ENCODE peak calls at places on chromosomes 12 and 14, in seven cellular contexts. V is GM12865, X is upper lobe of right lung, D is colonic mucosa, Q is thoracic aorta, S is OCI-LY7, P is tibial nerve. B is an unnamed sample.
A peak's percentile ranks its signal among the peaks of the same experiment; 100 is the strongest.

GRCh38 chr14:31965735-31966598 is 111.1 kb upstream of the ARHGAP5 start:
- DNase-seq in D (no peak), S (no peak), Q (no peak), V (no peak), P (no peak), X (no peak), B (no peak)

GRCh38 chr12:5925646-5926045 is 19.4 kb downstream of the ANO2 start:
- DNase-seq in Q (no peak), P (no peak), X (no peak), V (no peak), S (no peak), D (no peak), B (no peak)

GRCh38 chr14:33103489-33103888 is 164.8 kb downstream of the NPAS3 start:
- DNase-seq in D (no peak), V (no peak), Q (no peak), X (no peak), S (no peak), P (no peak), B (no peak)

GRCh38 chr14:68075382-68076029 is 255.9 kb downstream of the RAD51B start:
- DNase-seq in D (no peak), Q (no peak), S (no peak), V (no peak), X (no peak), P (no peak), B (no peak)

GRCh38 chr14:59265808-59266207 is 77.3 kb downstream of the DAAM1 start:
- DNase-seq in P (no peak), D (no peak), S (no peak), Q (no peak), V (no peak), X (no peak), B (no peak)

GRCh38 chr12:57126561-57126960 is 1.7 kb upstream of the LRP1 start:
- DNase-seq in P (no peak), D (peak; percentile 36), S (no peak), X (no peak), V (no peak), Q (no peak), B (no peak)

GRCh38 chr14:100065161-100065871 is at the start of gene EVL:
- DNase-seq in V (peak; percentile 92), S (peak; percentile 86), Q (no peak), D (no peak), P (no peak), X (peak; percentile 86), B (no peak)

GRCh38 chr12:115337693-115338543 is 653.9 kb upstream of the TBX3 start:
- DNase-seq in P (peak; percentile 16), D (peak; percentile 45), S (no peak), V (peak; percentile 16), X (no peak), Q (peak; percentile 18), B (peak; percentile 73)

GRCh38 chr12:6925543-6926279 is 2.0 kb upstream of the ATN1 start:
- DNase-seq in S (no peak), D (peak; percentile 81), P (peak; percentile 52), Q (no peak), X (peak; percentile 82), V (no peak), B (peak; percentile 77)

GRCh38 chr14:68394719-68395117 is 398.1 kb downstream of the ZFP36L1 start:
- DNase-seq in D (no peak), S (no peak), P (no peak), Q (no peak), X (no peak), V (no peak), B (no peak)

GRCh38 chr12:71607494-71608330 is 55.9 kb downstream of the ZFC3H1 start:
- DNase-seq in S (no peak), V (no peak), P (no peak), X (no peak), D (no peak), Q (no peak), B (no peak)

GRCh38 chr12:53251477-53252348 is 16.4 kb upstream of the ESPL1 start:
- DNase-seq in Q (peak; percentile 46), X (peak; percentile 90), P (peak; percentile 46), D (peak; percentile 79), S (peak; percentile 84), V (peak; percentile 85), B (no peak)

GRCh38 chr14:105421723-105422615 is 2.3 kb downstream of the MTA1 start:
- DNase-seq in S (no peak), X (no peak), V (peak; percentile 30), D (no peak), P (no peak), Q (no peak), B (no peak)

GRCh38 chr14:91892918-91893527 is 25.7 kb upstream of the TC2N start:
- DNase-seq in V (peak; percentile 43), D (no peak), P (no peak), Q (no peak), S (peak; percentile 48), X (no peak), B (no peak)

GRCh38 chr12:3658327-3659163 is 94.4 kb downstream of the CRACR2A start:
- DNase-seq in Q (no peak), D (peak; percentile 57), S (peak; percentile 35), V (peak; percentile 26), P (no peak), X (no peak), B (no peak)

DNA sequence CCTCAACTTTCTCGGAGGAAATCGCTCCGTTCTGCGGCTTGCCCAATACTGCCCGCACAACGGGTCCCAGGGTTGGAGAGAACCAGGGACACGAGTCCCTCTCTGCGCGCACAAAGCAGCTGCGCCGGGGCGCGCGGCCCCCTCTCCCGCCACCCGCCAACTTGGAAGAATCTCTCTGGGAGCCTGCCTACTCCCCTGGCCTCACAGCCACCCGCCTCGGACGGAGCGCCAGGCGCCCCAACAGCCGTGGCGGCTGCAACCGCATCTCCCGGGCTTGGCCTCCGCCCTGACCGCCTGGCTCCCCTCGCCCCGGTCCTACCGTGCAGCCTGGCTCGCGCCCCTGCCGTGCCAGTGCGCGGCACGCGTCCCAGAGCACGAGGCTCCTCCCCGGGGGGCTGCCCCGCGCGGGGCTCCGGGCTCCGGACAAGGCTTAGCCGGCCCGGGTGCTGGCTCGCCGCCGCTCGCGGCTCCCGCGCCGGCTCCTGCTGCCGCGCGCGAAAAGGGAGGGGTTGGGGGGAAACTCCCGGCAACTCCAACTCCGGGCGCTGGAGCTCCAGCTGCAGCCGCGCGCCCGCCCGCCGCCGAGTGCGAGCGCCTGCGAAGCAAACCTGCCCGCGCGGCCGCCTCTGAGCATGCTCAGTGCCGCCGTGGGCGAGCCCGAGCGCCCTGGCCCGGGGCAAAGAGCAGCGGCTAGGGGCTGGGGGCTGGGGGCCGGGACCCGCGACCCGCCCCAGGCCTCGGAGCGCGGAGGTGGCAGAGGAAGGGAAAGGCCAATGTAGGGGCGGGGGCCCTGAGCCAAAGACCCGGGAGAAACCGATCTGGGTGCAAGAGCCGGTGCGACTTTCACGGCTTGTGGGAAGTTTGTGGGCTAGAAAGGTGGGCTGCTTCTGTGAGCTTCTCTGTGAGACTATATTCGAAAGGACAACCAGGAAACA is at the start of gene STXBP6:
- DNase-seq in Q (no peak), X (peak; percentile 83), V (peak; percentile 6), P (peak; percentile 53), S (no peak), D (peak; percentile 76), B (no peak)
- TF ChIP-seq CTCF in Q (no peak), X (no peak), V (no peak), P (no peak), S (no peak), D (no peak), B (no peak)

GRCh38 chr12:28191018-28191595 is 851 bp downstream of the CCDC91 start:
- DNase-seq in S (peak; percentile 6), D (no peak), V (peak; percentile 27), Q (peak; percentile 25), P (no peak), X (no peak), B (no peak)

GRCh38 chr12:28190321-28191017 is at the start of gene CCDC91:
- DNase-seq in S (peak; percentile 87), X (peak; percentile 96), P (peak; percentile 71), Q (peak; percentile 64), V (peak; percentile 91), D (peak; percentile 90), B (peak; percentile 47)

GRCh38 chr12:28189774-28190320 is 409 bp upstream of the CCDC91 start:
- DNase-seq in D (no peak), V (no peak), P (no peak), Q (no peak), X (no peak), S (no peak), B (no peak)

GRCh38 chr12:28192145-28192544 is 1.9 kb downstream of the CCDC91 start:
- DNase-seq in D (no peak), S (no peak), X (no peak), Q (no peak), V (no peak), P (no peak), B (no peak)

DNA sequence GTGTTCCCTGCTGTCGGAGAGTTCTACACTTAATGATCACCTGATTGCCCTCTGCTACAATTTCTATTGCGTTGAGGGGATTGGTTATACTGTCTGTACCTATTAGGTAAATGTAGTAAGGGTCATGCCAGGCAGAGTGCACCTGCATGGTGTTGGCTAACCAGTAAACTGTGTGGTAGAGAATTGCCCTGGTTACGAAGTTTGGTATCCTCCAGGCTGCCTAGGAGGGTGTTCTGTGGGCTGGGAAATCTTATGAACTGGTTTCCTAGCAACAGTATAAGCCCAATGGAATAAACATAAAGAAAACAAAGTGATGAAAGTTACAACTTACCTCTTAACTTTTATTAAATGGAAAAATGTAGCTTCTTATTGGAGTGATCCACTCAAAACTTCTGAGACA is 1.4 kb downstream of the CCDC91 start:
- DNase-seq in Q (no peak), D (no peak), V (peak; percentile 2), P (no peak), S (no peak), X (no peak), B (no peak)
- H3K4me3 ChIP-seq in Q (peak overlapping the region; percentile 93), D (peak overlapping the region; percentile 86), V (peak overlapping the region; percentile 73), P (peak overlapping the region; percentile 77), S (peak overlapping the region; percentile 83), X (peak overlapping the region; percentile 82), B (no peak overlapping the region)

DNA sequence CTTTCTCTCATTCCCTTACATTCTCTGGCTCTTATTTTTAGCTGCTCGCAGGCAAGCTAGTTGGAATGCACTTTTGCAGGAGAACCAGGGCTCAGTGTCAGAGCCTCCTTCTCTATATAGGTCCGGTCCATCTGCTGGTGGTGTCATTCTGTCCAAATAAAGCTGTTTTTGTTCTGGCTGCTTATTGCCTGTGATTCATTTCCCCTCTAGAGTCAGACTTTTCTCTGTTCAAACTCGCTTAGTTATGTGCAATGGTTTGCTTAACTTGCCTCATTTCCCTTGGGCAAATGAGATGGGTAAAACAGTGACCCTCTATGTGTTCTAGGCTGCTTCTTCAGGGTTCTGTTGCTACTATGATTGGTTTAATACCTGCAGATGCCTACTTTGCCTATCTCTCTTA is 2.9 kb downstream of the SMARCD1 start:
- DNase-seq in P (no peak), V (no peak), D (no peak), X (no peak), Q (no peak), S (no peak), B (no peak)
- TF ChIP-seq CTCF in P (no peak), V (no peak), D (no peak), X (no peak), Q (no peak), S (no peak), B (no peak)

DNA sequence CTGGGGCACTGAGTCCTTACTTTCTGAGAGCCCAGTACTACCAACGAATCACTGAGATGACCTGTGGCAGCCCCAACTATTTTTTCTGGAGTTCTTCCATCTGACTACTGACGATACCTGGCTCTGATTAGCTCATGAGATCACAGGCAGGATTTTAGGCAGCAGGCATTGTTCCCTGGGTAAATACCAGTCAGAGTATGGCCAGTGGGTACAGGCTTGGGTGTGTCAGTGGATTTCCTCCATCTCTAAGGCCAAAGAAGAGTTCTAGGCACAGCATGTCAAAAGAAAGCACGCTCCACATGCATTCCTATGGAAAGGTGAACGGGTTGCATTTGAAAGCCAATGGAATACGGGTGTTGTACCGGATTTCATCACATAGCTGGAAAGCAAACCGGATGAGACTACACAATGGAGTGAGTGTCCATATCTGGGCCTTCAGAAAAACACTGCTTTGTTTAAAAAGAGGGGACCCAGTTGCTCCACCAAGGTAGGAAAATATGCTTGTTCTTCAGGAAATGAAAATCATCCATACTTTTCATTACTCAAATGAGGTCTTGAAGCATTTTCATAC is 55.0 kb downstream of the PAX9 start:
- DNase-seq in Q (no peak), S (no peak), P (no peak), D (no peak), V (no peak), X (no peak), B (no peak)
- H3K4me3 ChIP-seq in Q (no peak overlapping the region), S (no peak overlapping the region), P (no peak overlapping the region), D (no peak overlapping the region), V (no peak overlapping the region), X (no peak overlapping the region), B (no peak overlapping the region)